ENCODE peak calls at places on chromosomes 6 and 20, in five cellular contexts. C is GM23338; A is left cardiac atrium; J is HFFc6; R is activated naive CD8-positive, alpha-beta T cell treated with anti-CD3 and anti-CD28 coated beads, Interleukin-2, amount 50 U/mL, for 24 hours. W is an unnamed sample.

GRCh38 chr20:31608256-31608980 is 3.3 kb downstream of the ID1 start:
- DNase-seq in C (peak), A (peak), J (peak), R (no peak), W (peak)

GRCh38 chr6:13352165-13352564 is 23.8 kb upstream of the TBC1D7 start:
- DNase-seq in C (no peak), A (no peak), J (no peak), R (no peak), W (no peak)

GRCh38 chr6:118574051-118574865 is 26.2 kb downstream of the PLN start:
- DNase-seq in C (peak), A (no peak), J (no peak), R (no peak), W (no peak)

GRCh38 chr6:147201885-147202515 is 2.2 kb upstream of the STXBP5 start:
- DNase-seq in C (peak), A (no peak), J (peak), R (peak), W (peak)

GRCh38 chr6:89412071-89413005 is at the start of gene RRAGD:
- DNase-seq in C (peak), A (peak), J (no peak), R (peak), W (peak)

GRCh38 chr6:135534773-135535380 is 37.3 kb upstream of the AHI1 start:
- DNase-seq in C (no peak), A (no peak), J (no peak), R (no peak), W (no peak)

GRCh38 chr6:11813585-11813984 is 35.0 kb upstream of the ADTRP start:
- DNase-seq in C (no peak), A (no peak), J (no peak), R (no peak), W (no peak)

GRCh38 chr20:38108438-38109024 is 56.5 kb downstream of the TGM2 start:
- DNase-seq in C (no peak), A (peak), J (peak), R (no peak), W (no peak)

GRCh38 chr20:49560646-49561045 is 7.3 kb downstream of the PTGIS start:
- DNase-seq in C (no peak), A (no peak), J (no peak), R (no peak), W (no peak)

GRCh38 chr20:16580127-16580526 is 6.9 kb upstream of the KIF16B start:
- DNase-seq in C (no peak), A (no peak), J (peak), R (no peak), W (no peak)

GRCh38 chr20:36299459-36299858 is 6.7 kb upstream of the DLGAP4 start:
- DNase-seq in C (no peak), A (no peak), J (no peak), R (no peak), W (no peak)

GRCh38 chr6:6942826-6943225 is 164.9 kb upstream of the RREB1 start:
- DNase-seq in C (no peak), A (peak), J (peak), R (peak), W (no peak)

GRCh38 chr6:23174781-23175361 is 605.5 kb downstream of the HDGFL1 start:
- DNase-seq in C (no peak), A (no peak), J (peak), R (no peak), W (no peak)

GRCh38 chr6:33202799-33203198 is 1.7 kb upstream of the HSD17B8 start:
- DNase-seq in C (no peak), A (no peak), J (no peak), R (no peak), W (no peak)

GRCh38 chr6:32427934-32428474 is 11.7 kb upstream of the HLA-DRA start:
- DNase-seq in C (no peak), A (no peak), J (no peak), R (no peak), W (no peak)

GRCh38 chr6:74631558-74631957 is 574.3 kb downstream of the COL12A1 start:
- DNase-seq in C (no peak), A (no peak), J (peak), R (no peak), W (no peak)

GRCh38 chr6:167495506-167496391 is 170.9 kb downstream of the TTLL2 start:
- DNase-seq in C (no peak), A (no peak), J (no peak), R (no peak), W (no peak)

GRCh38 chr20:4192378-4193048 is 177.2 kb upstream of the RNF24 start:
- DNase-seq in C (no peak), A (no peak), J (no peak), R (no peak), W (no peak)

GRCh38 chr20:32626859-32627636 is 41.9 kb upstream of the NOL4L start:
- DNase-seq in C (no peak), A (no peak), J (no peak), R (no peak), W (no peak)

GRCh38 chr6:12233693-12234551 is 56.2 kb upstream of the EDN1 start:
- DNase-seq in C (peak), A (no peak), J (peak), R (no peak), W (peak)

GRCh38 chr6:125858427-125859320 is 67.9 kb downstream of the NCOA7 start:
- DNase-seq in C (peak), A (peak), J (peak), R (peak), W (peak)

GRCh38 chr6:138648127-138648526 is 125.4 kb upstream of the CCDC28A start:
- DNase-seq in C (no peak), A (no peak), J (no peak), R (no peak), W (no peak)

GRCh38 chr6:125835221-125835744 is 44.5 kb downstream of the NCOA7 start:
- DNase-seq in C (no peak), A (peak), J (peak), R (no peak), W (no peak)

GRCh38 chr6:128519931-128520435 is 416 bp downstream of the PTPRK start:
- DNase-seq in C (peak), A (peak), J (no peak), R (peak), W (no peak)

GRCh38 chr20:2156224-2156623 is 54.6 kb downstream of the STK35 start:
- DNase-seq in C (no peak), A (no peak), J (no peak), R (no peak), W (no peak)

GRCh38 chr6:10073326-10073725 is 341.5 kb downstream of the TFAP2A start:
- DNase-seq in C (no peak), A (no peak), J (no peak), R (no peak), W (no peak)

GRCh38 chr6:54419885-54420284 is 111.6 kb downstream of the TINAG start:
- DNase-seq in C (no peak), A (no peak), J (peak), R (no peak), W (no peak)

GRCh38 chr20:8642247-8642646 is 426.6 kb upstream of the PLCB4 start:
- DNase-seq in C (no peak), A (no peak), J (no peak), R (no peak), W (no peak)

GRCh38 chr6:73388800-73389512 is 5.7 kb upstream of the DDX43 start:
- DNase-seq in C (peak), A (peak), J (peak), R (peak), W (peak)

GRCh38 chr6:16759181-16759645 is 2.0 kb downstream of the ATXN1 start:
- DNase-seq in C (peak), A (no peak), J (peak), R (no peak), W (no peak)

GRCh38 chr20:18740726-18741125 is 72.9 kb upstream of the SCP2D1 start:
- DNase-seq in C (no peak), A (no peak), J (no peak), R (no peak), W (no peak)

GRCh38 chr20:32465092-32465900 is 107.2 kb downstream of the ASXL1 start:
- DNase-seq in C (no peak), A (peak), J (peak), R (no peak), W (no peak)

GRCh38 chr20:57470212-57470522 is 54.8 kb downstream of the CTCFL start:
- DNase-seq in C (no peak), A (no peak), J (no peak), R (no peak), W (no peak)

GRCh38 chr6:41678511-41679084 is 40.3 kb downstream of the MDFI start:
- DNase-seq in C (no peak), A (peak), J (no peak), R (no peak), W (no peak)

GRCh38 chr6:12296255-12296573 is 6.1 kb downstream of the EDN1 start:
- DNase-seq in C (no peak), A (peak), J (peak), R (no peak), W (no peak)

GRCh38 chr20:14498809-14499208 is 161.4 kb upstream of the FLRT3 start:
- DNase-seq in C (peak), A (no peak), J (no peak), R (no peak), W (peak)

GRCh38 chr20:47540443-47541354 is 39.0 kb downstream of the NCOA3 start:
- DNase-seq in C (no peak), A (no peak), J (peak), R (no peak), W (no peak)

GRCh38 chr20:1876975-1877603 is 18.1 kb upstream of the SIRPA start:
- DNase-seq in C (peak), A (no peak), J (no peak), R (no peak), W (peak)

GRCh38 chr20:40294747-40295146 is 394.3 kb downstream of the MAFB start:
- DNase-seq in C (no peak), A (no peak), J (no peak), R (no peak), W (no peak)